ENCODE peak calls at places on chromosomes 2 and 18, in eight cellular contexts. V is neural progenitor cell, Q is SW 1271, F is GM23248, T is cardiac septum, W is chondrocyte, Y is left ventricle myocardium superior, U is NCI-H774. H is an unnamed sample.

GRCh38 chr2:177108890-177109289 is 103.7 kb upstream of the HNRNPA3 start:
- DNase-seq in U (no peak), F (no peak), W (no peak), Y (no peak), T (no peak), V (no peak), Q (no peak), H (no peak)

GRCh38 chr18:34821669-34822210 is 111.6 kb downstream of the DTNA start:
- DNase-seq in W (no peak), F (no peak), U (no peak), T (no peak), Y (no peak), V (no peak), Q (no peak), H (no peak)

GRCh38 chr2:166661391-166661790 is 167.3 kb upstream of the SCN7A start:
- DNase-seq in Y (no peak), T (no peak), F (no peak), Q (no peak), V (no peak), U (no peak), W (no peak), H (no peak)

GRCh38 chr2:102672124-102672786 is 52.9 kb downstream of the SLC9A2 start:
- DNase-seq in F (no peak), T (no peak), W (no peak), Q (no peak), Y (no peak), U (no peak), V (no peak), H (no peak)

GRCh38 chr18:26317353-26317865 is 91.2 kb downstream of the TAF4B start:
- DNase-seq in Q (no peak), U (no peak), V (no peak), T (no peak), W (no peak), Y (no peak), F (no peak), H (no peak)

GRCh38 chr18:62957885-62958472 is 242.6 kb downstream of the PHLPP1 start:
- DNase-seq in F (peak), Y (peak), V (peak), U (no peak), Q (no peak), T (no peak), W (no peak), H (no peak)

GRCh38 chr2:169365093-169365483 is 2.8 kb upstream of the LRP2 start:
- DNase-seq in F (no peak), V (no peak), W (no peak), U (no peak), Q (no peak), Y (no peak), T (no peak), H (no peak)

GRCh38 chr18:74395630-74396251 is 61.4 kb downstream of the DIPK1C start:
- DNase-seq in Y (no peak), U (no peak), T (peak), V (no peak), F (no peak), W (no peak), Q (no peak), H (no peak)

GRCh38 chr2:206955253-206955652 is 15.9 kb downstream of the CPO start:
- DNase-seq in T (no peak), V (no peak), F (no peak), Y (no peak), Q (no peak), U (no peak), W (no peak), H (no peak)

GRCh38 chr2:108941767-108942166 is 47.3 kb downstream of the EDAR start:
- DNase-seq in V (no peak), Q (no peak), T (no peak), Y (no peak), U (no peak), F (no peak), W (no peak), H (no peak)

GRCh38 chr2:160194946-160195345 is 5.1 kb downstream of the ITGB6 start:
- DNase-seq in F (no peak), V (no peak), Y (no peak), U (no peak), W (no peak), Q (no peak), T (no peak), H (no peak)

GRCh38 chr2:121200419-121201315 is 84.3 kb downstream of the TFCP2L1 start:
- DNase-seq in V (no peak), Y (no peak), W (no peak), F (no peak), U (no peak), Q (no peak), T (no peak), H (peak)

GRCh38 chr2:132484144-132484543 is 67.5 kb downstream of the GPR39 start:
- DNase-seq in Y (no peak), T (no peak), W (no peak), Q (no peak), F (no peak), V (no peak), U (no peak), H (no peak)

GRCh38 chr18:12621737-12622306 is 36.1 kb downstream of the SPIRE1 start:
- DNase-seq in W (no peak), F (peak), V (no peak), Y (no peak), U (no peak), Q (no peak), T (no peak), H (no peak)

GRCh38 chr18:69152436-69152835 is 248.3 kb upstream of the DOK6 start:
- DNase-seq in F (no peak), Q (no peak), T (no peak), V (no peak), W (no peak), Y (no peak), U (no peak), H (no peak)

GRCh38 chr18:48923746-48924580 is 26.8 kb downstream of the SMAD7 start:
- DNase-seq in F (peak), V (no peak), U (no peak), Q (no peak), Y (no peak), T (no peak), W (peak), H (no peak)

GRCh38 chr2:45439788-45440773 is 171.0 kb downstream of the SRBD1 start:
- DNase-seq in Y (no peak), W (no peak), Q (no peak), V (no peak), U (no peak), F (peak), T (no peak), H (no peak)

GRCh38 chr2:109721117-109721504 is 73.0 kb upstream of the RGPD5 start:
- DNase-seq in Y (no peak), V (no peak), W (no peak), T (no peak), U (no peak), Q (no peak), F (no peak), H (peak)

GRCh38 chr2:170073288-170073687 is 104.7 kb upstream of the MYO3B start:
- DNase-seq in Y (peak), W (no peak), F (peak), V (no peak), Q (no peak), T (no peak), U (no peak), H (no peak)

GRCh38 chr18:34592961-34593382 is 117.1 kb upstream of the DTNA start:
- DNase-seq in F (peak), Q (no peak), V (peak), U (no peak), Y (peak), T (peak), W (no peak), H (no peak)

GRCh38 chr2:31980674-31981356 is 30.0 kb downstream of the MEMO1 start:
- DNase-seq in Q (no peak), T (no peak), U (no peak), Y (no peak), V (peak), F (peak), W (no peak), H (no peak)

GRCh38 chr2:12881952-12882351 is 165.2 kb downstream of the TRIB2 start:
- DNase-seq in Y (no peak), W (no peak), V (no peak), Q (no peak), T (no peak), F (no peak), U (no peak), H (no peak)

GRCh38 chr18:28984731-28985130 is 807.8 kb upstream of the CDH2 start:
- DNase-seq in V (no peak), W (no peak), T (no peak), U (no peak), Q (no peak), F (peak), Y (no peak), H (no peak)

GRCh38 chr2:174716785-174717184 is 47.5 kb downstream of the CHRNA1 start:
- DNase-seq in T (no peak), Y (no peak), U (no peak), F (no peak), W (no peak), V (no peak), Q (no peak), H (no peak)

GRCh38 chr2:29810956-29811355 is 110.4 kb downstream of the ALK start:
- DNase-seq in F (no peak), T (no peak), Y (no peak), V (no peak), U (no peak), W (no peak), Q (no peak), H (no peak)

GRCh38 chr18:53946561-53946960 is 277.9 kb downstream of the MBD2 start:
- DNase-seq in U (no peak), W (no peak), Y (no peak), T (no peak), V (no peak), F (peak), Q (no peak), H (no peak)

GRCh38 chr2:70442301-70443077 is 111.1 kb downstream of the TGFA start:
- DNase-seq in Y (no peak), T (no peak), U (no peak), Q (no peak), V (no peak), F (peak), W (no peak), H (no peak)

GRCh38 chr18:5469340-5469739 is 74.5 kb downstream of the EPB41L3 start:
- DNase-seq in Y (no peak), U (no peak), Q (no peak), W (peak), T (no peak), V (no peak), F (no peak), H (no peak)

H was measured in mesenteric fat pad.